ENCODE peak calls at places on chromosomes 1 and 21, in five cellular contexts. G is HepG2, D is K562, N is upper lobe of left lung, Z is GM12878. A is an unnamed sample.

GRCh38 chr1:184028854-184029623 is 8.5 kb downstream of the COLGALT2 start:
- ATAC-seq in D (peak; percentile 6), G (peak; percentile 71), N (no peak), Z (no peak), A (no peak)

GRCh38 chr1:64894438-64895196 is 71.7 kb downstream of the JAK1 start:
- ATAC-seq in G (no peak), N (no peak), D (no peak), Z (no peak), A (no peak)

GRCh38 chr1:174217787-174218574 is 58.7 kb downstream of the RABGAP1L start:
- ATAC-seq in G (peak; percentile 64), N (peak; percentile 70), Z (peak; percentile 79), D (peak; percentile 90), A (no peak)

GRCh38 chr1:39395357-39395831 is 96.0 kb upstream of the BMP8A start:
- ATAC-seq in Z (peak; percentile 31), D (peak; percentile 5), N (peak; percentile 49), G (no peak), A (no peak)

GRCh38 chr1:46369542-46370213 is 24.4 kb upstream of the FAAH start:
- ATAC-seq in D (peak; percentile 68), Z (peak; percentile 13), N (peak; percentile 5), G (peak; percentile 26), A (no peak)

GRCh38 chr1:166193057-166193456 is 26.3 kb upstream of the FAM78B start:
- ATAC-seq in D (no peak), N (no peak), G (no peak), Z (no peak), A (no peak)

GRCh38 chr1:154987326-154987725 is 4.2 kb downstream of the FLAD1 start:
- ATAC-seq in G (no peak), Z (no peak), D (no peak), N (no peak), A (no peak)

GRCh38 chr21:39799178-39799577 is 54.2 kb downstream of the IGSF5 start:
- ATAC-seq in N (no peak), Z (no peak), G (no peak), D (no peak), A (no peak)

GRCh38 chr1:181112071-181112929 is 23.8 kb downstream of the IER5 start:
- ATAC-seq in Z (no peak), G (peak; percentile 90), N (peak; percentile 93), D (peak; percentile 85), A (peak; percentile 95)

GRCh38 chr21:29074007-29074376 is 544 bp upstream of the CCT8 start:
- ATAC-seq in D (peak; percentile 47), N (peak; percentile 32), G (peak; percentile 52), Z (peak; percentile 1), A (peak; percentile 32)

GRCh38 chr1:93988634-93989350 is 79.6 kb upstream of the GCLM start:
- ATAC-seq in Z (no peak), N (no peak), D (no peak), G (no peak), A (no peak)

GRCh38 chr1:7097938-7098592 is 312.8 kb downstream of the CAMTA1 start:
- ATAC-seq in N (no peak), Z (no peak), G (no peak), D (no peak), A (no peak)

GRCh38 chr1:56577859-56578663 is 1.3 kb downstream of the PLPP3 start:
- ATAC-seq in G (peak; percentile 69), Z (peak; percentile 28), N (peak; percentile 59), D (no peak), A (peak; percentile 6)

GRCh38 chr1:168845083-168845650 is 116.2 kb upstream of the DPT start:
- ATAC-seq in Z (no peak), D (peak; percentile 32), N (no peak), G (no peak), A (no peak)

GRCh38 chr1:179929955-179930798 is 24.4 kb upstream of the CEP350 start:
- ATAC-seq in N (no peak), Z (no peak), D (no peak), G (no peak), A (no peak)

GRCh38 chr1:160261878-160262794 is at the start of gene DCAF8:
- ATAC-seq in D (peak; percentile 94), Z (peak; percentile 89), N (peak; percentile 100), G (peak; percentile 94), A (peak; percentile 99)
- TF ChIP-seq EP300 in D (peak; percentile 6), Z (no peak), N (no peak), G (peak; percentile 7), A (no peak)

GRCh38 chr1:2041305-2041704 is 8.9 kb upstream of the PRKCZ start:
- ATAC-seq in D (no peak), G (no peak), Z (no peak), N (no peak), A (no peak)
- H3K27me3 ChIP-seq in D (peaks cover 53% of the 10 kb centered on the region), G (peaks cover 59% of the 10 kb centered on the region), Z (no peaks in the 10 kb centered on the region), N (no peaks in the 10 kb centered on the region), A (peaks cover 78% of the 10 kb centered on the region)

GRCh38 chr1:228108742-228109072 is 392 bp downstream of the MRPL55 start:
- ATAC-seq in Z (no peak), N (no peak), D (no peak), G (no peak), A (no peak)

GRCh38 chr1:228109962-228110488 is 926 bp upstream of the MRPL55 start:
- ATAC-seq in D (peak; percentile 9), Z (no peak), N (peak; percentile 1), G (peak; percentile 82), A (peak; percentile 39)

GRCh38 chr1:228110536-228110935 is 1.4 kb upstream of the MRPL55 start:
- ATAC-seq in N (no peak), D (no peak), Z (no peak), G (peak; percentile 2), A (no peak)

GRCh38 chr1:228108055-228108690 is 926 bp downstream of the MRPL55 start:
- ATAC-seq in Z (no peak), D (no peak), N (no peak), G (no peak), A (no peak)

GRCh38 chr1:228109073-228109961 is at the start of gene MRPL55:
- ATAC-seq in Z (peak; percentile 94), N (peak; percentile 99), D (peak; percentile 92), G (peak; percentile 80), A (peak; percentile 94)
- TF ChIP-seq EP300 in Z (no peak), N (no peak), D (peak; percentile 68), G (peak; percentile 5), A (no peak)

GRCh38 chr1:2611621-2612437 is 21.0 kb downstream of the MMEL1 start:
- ATAC-seq in Z (no peak), D (no peak), N (no peak), G (no peak), A (no peak)
- H3K27me3 ChIP-seq in Z (no peaks in the 10 kb centered on the region), D (peaks cover 8% of the 10 kb centered on the region), N (no peaks in the 10 kb centered on the region), G (peaks cover 51% of the 10 kb centered on the region), A (peaks cover 67% of the 10 kb centered on the region)

DNA sequence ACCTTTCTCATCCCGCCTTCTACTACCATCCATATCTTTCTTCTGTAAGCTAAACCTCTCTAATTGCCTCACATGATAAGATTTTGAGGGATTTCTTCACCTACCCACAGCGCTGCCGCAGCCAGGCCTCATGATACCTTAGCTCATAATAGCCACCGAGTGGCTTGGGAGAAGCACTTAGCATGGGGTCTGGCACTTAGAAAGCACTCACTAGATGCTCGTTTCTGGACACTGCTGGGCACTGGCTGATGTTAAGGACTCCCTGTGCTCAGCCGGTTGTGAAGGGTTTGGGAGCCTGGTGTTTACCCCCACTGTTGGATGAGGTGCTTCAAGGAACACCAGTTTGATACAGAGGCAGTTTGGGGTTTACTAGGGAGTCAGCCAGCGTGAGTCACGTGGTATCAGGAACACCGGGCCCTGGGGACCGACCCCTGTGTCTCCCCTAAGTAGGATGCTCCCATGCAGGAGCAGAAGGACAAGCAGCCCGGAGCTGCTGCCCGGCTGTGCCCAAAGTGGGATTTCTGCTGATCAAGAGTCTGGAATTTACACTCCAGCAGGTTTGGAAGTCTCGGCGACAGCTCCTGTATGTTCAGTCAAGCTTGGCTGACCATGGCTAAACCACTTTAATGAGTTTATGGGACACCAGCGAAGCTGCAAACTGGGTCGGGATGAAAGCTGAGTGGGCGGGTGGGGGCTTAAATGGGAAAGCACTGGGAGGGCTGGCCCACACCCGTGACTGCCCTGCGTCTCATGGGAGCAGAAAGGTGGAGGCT is 63.3 kb downstream of the GALNT2 start:
- ATAC-seq in G (no peak), D (no peak), N (no peak), Z (no peak), A (no peak)
- TF ChIP-seq EP300 in G (no peak), D (no peak), N (no peak), Z (no peak), A (no peak)

GRCh38 chr1:20383631-20384030 is 93.0 kb downstream of the VWA5B1 start:
- ATAC-seq in Z (no peak), N (no peak), G (no peak), D (no peak), A (no peak)
- H3K27me3 ChIP-seq in Z (peaks cover 3% of the 10 kb centered on the region), N (no peaks in the 10 kb centered on the region), G (peaks cover 26% of the 10 kb centered on the region), D (peaks cover 9% of the 10 kb centered on the region), A (peaks cover 95% of the 10 kb centered on the region)

GRCh38 chr1:30675761-30676160 is 47.6 kb downstream of the MATN1 start:
- ATAC-seq in D (no peak), Z (no peak), G (no peak), N (peak; percentile 23), A (no peak)
- TF ChIP-seq EP300 in D (no peak), Z (no peak), G (no peak), N (no peak), A (no peak)